ENCODE peak calls at places on chromosomes 6 and 20, in five cellular contexts. C is pons, Y is M059J, V is left ventricle myocardium inferior, P is dorsolateral prefrontal cortex. J is an unnamed sample.

GRCh38 chr6:162371133-162371532 is 356.4 kb downstream of the PRKN start:
- DNase-seq in C (peak), Y (no peak), V (no peak), P (no peak), J (no peak)

GRCh38 chr6:24927985-24928735 is 7.6 kb downstream of the RIPOR2 start:
- DNase-seq in C (no peak), Y (peak), V (no peak), P (no peak), J (no peak)

GRCh38 chr6:27630727-27631613 is 158.1 kb upstream of the ZNF184 start:
- DNase-seq in C (peak), Y (peak), V (no peak), P (peak), J (no peak)

GRCh38 chr6:117958536-117958935 is 51.5 kb downstream of the SLC35F1 start:
- DNase-seq in C (no peak), Y (no peak), V (no peak), P (no peak), J (no peak)

GRCh38 chr6:31794294-31794865 is 1.2 kb downstream of the VARS1 start:
- DNase-seq in C (no peak), Y (peak), V (no peak), P (no peak), J (no peak)

GRCh38 chr6:73832313-73832712 is 136.3 kb downstream of the CD109 start:
- DNase-seq in C (no peak), Y (no peak), V (no peak), P (no peak), J (no peak)

GRCh38 chr6:29828471-29828797 is 809 bp downstream of the HLA-G start:
- DNase-seq in C (no peak), Y (no peak), V (no peak), P (no peak), J (no peak)

GRCh38 chr6:32551410-32551809 is 21.3 kb upstream of the HLA-DRB5 start:
- DNase-seq in C (no peak), Y (no peak), V (no peak), P (no peak), J (no peak)

GRCh38 chr6:14537061-14537460 is 419.5 kb downstream of the CD83 start:
- DNase-seq in C (no peak), Y (no peak), V (no peak), P (no peak), J (no peak)

GRCh38 chr6:21384211-21384610 is 209.3 kb upstream of the SOX4 start:
- DNase-seq in C (no peak), Y (peak), V (no peak), P (no peak), J (no peak)

GRCh38 chr6:100886078-100886477 is 4.9 kb upstream of the ASCC3 start:
- DNase-seq in C (no peak), Y (peak), V (no peak), P (no peak), J (no peak)

GRCh38 chr6:82057846-82058554 is 189.5 kb downstream of the IBTK start:
- DNase-seq in C (peak), Y (peak), V (no peak), P (no peak), J (no peak)

GRCh38 chr20:44642203-44643153 is 9.0 kb downstream of the ADA start:
- DNase-seq in C (peak), Y (peak), V (peak), P (peak), J (no peak)

GRCh38 chr6:27422651-27423332 is 34.2 kb downstream of the ZNF391 start:
- DNase-seq in C (peak), Y (no peak), V (peak), P (no peak), J (no peak)

GRCh38 chr6:30915591-30915946 is 1.5 kb downstream of the VARS2 start:
- DNase-seq in C (peak), Y (peak), V (no peak), P (no peak), J (no peak)